ENCODE peak calls at places on chromosomes 7 and 10, in ten cellular contexts. U, I, A, P, R, S, D, X, W and C are unnamed samples.

GRCh38 chr7:69859342-69859741 is 261.1 kb downstream of the AUTS2 start:
- DNase-seq in D (no peak), I (no peak), X (no peak), R (no peak), W (no peak), P (no peak), A (peak; percentile 12), S (no peak), U (no peak), C (no peak)

GRCh38 chr10:78177013-78177370 is 143.3 kb downstream of the RPS24 start:
- DNase-seq in D (peak; percentile 48), W (no peak), S (no peak), I (no peak), A (no peak), R (no peak), P (no peak), U (no peak), X (peak; percentile 13), C (no peak)

GRCh38 chr7:93011351-93012294 is 106.2 kb downstream of the SAMD9 start:
- DNase-seq in R (peak; percentile 87), I (no peak), W (no peak), S (peak; percentile 95), D (no peak), A (no peak), U (no peak), P (peak; percentile 94), X (peak; percentile 99), C (no peak)

GRCh38 chr7:101932053-101932452 is 114.6 kb downstream of the CUX1 start:
- DNase-seq in X (no peak), D (no peak), W (no peak), U (no peak), A (no peak), P (no peak), S (no peak), R (no peak), I (no peak), C (no peak)

GRCh38 chr10:11181996-11182395 is 164.3 kb downstream of the CELF2 start:
- DNase-seq in R (no peak), W (no peak), X (peak; percentile 35), P (no peak), U (no peak), S (no peak), A (no peak), I (peak; percentile 53), D (no peak), C (peak; percentile 76)

GRCh38 chr10:123782549-123782948 is 109.1 kb downstream of the CPXM2 start:
- DNase-seq in S (no peak), D (no peak), I (no peak), U (no peak), W (no peak), R (no peak), A (no peak), P (no peak), X (no peak), C (no peak)

GRCh38 chr7:89334785-89335184 is 539.2 kb upstream of the TEX47 start:
- DNase-seq in S (no peak), P (no peak), I (no peak), W (no peak), A (peak; percentile 4), R (peak; percentile 3), U (no peak), X (no peak), D (no peak), C (no peak)

GRCh38 chr10:98269435-98269912 is 1.5 kb upstream of the LOXL4 start:
- DNase-seq in R (peak; percentile 92), D (no peak), U (no peak), X (peak; percentile 90), P (peak; percentile 90), S (peak; percentile 41), I (peak; percentile 87), A (no peak), W (peak; percentile 76), C (peak; percentile 89)

GRCh38 chr7:83153419-83153818 is 9.3 kb downstream of the PCLO start:
- DNase-seq in W (no peak), R (no peak), I (no peak), A (no peak), X (no peak), D (no peak), U (no peak), S (no peak), P (peak; percentile 2), C (no peak)

GRCh38 chr10:3668276-3668960 is 116.6 kb downstream of the KLF6 start:
- DNase-seq in W (peak; percentile 76), U (no peak), S (peak; percentile 56), X (peak; percentile 91), D (no peak), I (peak; percentile 27), A (no peak), R (no peak), P (peak; percentile 9), C (peak; percentile 37)